ENCODE peak calls at places on chromosomes 11 and 22, in seven cellular contexts. One of them, this sample, is unnamed.

GRCh38 chr22:47043835-47044721 is 281.6 kb downstream of the TBC1D22A start:
- DNase-seq in neuronal stem cell: no peak
- DNase-seq in activated naive CD4-positive, alpha-beta T cell treated with anti-CD3 and anti-CD28 coated beads, Interleukin-2, amount 50 U/mL, for 16 hours: no peak
- DNase-seq in tibial nerve: no peak
- DNase-seq in Ammon's horn: no peak
- DNase-seq in amniotic stem cell: no peak
- DNase-seq in effector memory CD4-positive, alpha-beta T cell: no peak
- DNase-seq in this sample: no peak

GRCh38 chr11:129749141-129749540 is 66.5 kb upstream of the TMEM45B start:
- DNase-seq in activated naive CD4-positive, alpha-beta T cell treated with anti-CD3 and anti-CD28 coated beads, Interleukin-2, amount 50 U/mL, for 16 hours: no peak
- DNase-seq in tibial nerve: no peak
- DNase-seq in Ammon's horn: no peak
- DNase-seq in amniotic stem cell: no peak
- DNase-seq in effector memory CD4-positive, alpha-beta T cell: no peak
- DNase-seq in neuronal stem cell: no peak
- DNase-seq in this sample: no peak

GRCh38 chr11:12888525-12889158 is 120.5 kb upstream of the RASSF10 start:
- DNase-seq in Ammon's horn: peak
- DNase-seq in amniotic stem cell: peak
- DNase-seq in activated naive CD4-positive, alpha-beta T cell treated with anti-CD3 and anti-CD28 coated beads, Interleukin-2, amount 50 U/mL, for 16 hours: peak
- DNase-seq in tibial nerve: peak
- DNase-seq in effector memory CD4-positive, alpha-beta T cell: peak
- DNase-seq in neuronal stem cell: peak
- DNase-seq in this sample: peak

GRCh38 chr11:15605094-15605493 is 490.4 kb downstream of the INSC start:
- DNase-seq in effector memory CD4-positive, alpha-beta T cell: no peak
- DNase-seq in Ammon's horn: no peak
- DNase-seq in activated naive CD4-positive, alpha-beta T cell treated with anti-CD3 and anti-CD28 coated beads, Interleukin-2, amount 50 U/mL, for 16 hours: no peak
- DNase-seq in amniotic stem cell: no peak
- DNase-seq in neuronal stem cell: no peak
- DNase-seq in tibial nerve: no peak
- DNase-seq in this sample: no peak

GRCh38 chr11:107927559-107927958 is 689 bp upstream of the RAB39A start:
- DNase-seq in effector memory CD4-positive, alpha-beta T cell: no peak
- DNase-seq in amniotic stem cell: no peak
- DNase-seq in Ammon's horn: no peak
- DNase-seq in neuronal stem cell: no peak
- DNase-seq in activated naive CD4-positive, alpha-beta T cell treated with anti-CD3 and anti-CD28 coated beads, Interleukin-2, amount 50 U/mL, for 16 hours: no peak
- DNase-seq in tibial nerve: no peak
- DNase-seq in this sample: no peak

GRCh38 chr11:45543808-45544422 is 121.5 kb downstream of the CHST1 start:
- DNase-seq in activated naive CD4-positive, alpha-beta T cell treated with anti-CD3 and anti-CD28 coated beads, Interleukin-2, amount 50 U/mL, for 16 hours: no peak
- DNase-seq in neuronal stem cell: peak
- DNase-seq in amniotic stem cell: no peak
- DNase-seq in Ammon's horn: no peak
- DNase-seq in effector memory CD4-positive, alpha-beta T cell: no peak
- DNase-seq in tibial nerve: no peak
- DNase-seq in this sample: no peak

GRCh38 chr22:18028817-18029527 is 4.6 kb upstream of the MICAL3 start:
- DNase-seq in tibial nerve: no peak
- DNase-seq in Ammon's horn: no peak
- DNase-seq in effector memory CD4-positive, alpha-beta T cell: no peak
- DNase-seq in neuronal stem cell: no peak
- DNase-seq in activated naive CD4-positive, alpha-beta T cell treated with anti-CD3 and anti-CD28 coated beads, Interleukin-2, amount 50 U/mL, for 16 hours: no peak
- DNase-seq in amniotic stem cell: no peak
- DNase-seq in this sample: no peak

GRCh38 chr11:1890856-1891830 is 552 bp downstream of the PRR33 start:
- DNase-seq in neuronal stem cell: no peak
- DNase-seq in Ammon's horn: no peak
- DNase-seq in amniotic stem cell: no peak
- DNase-seq in tibial nerve: no peak
- DNase-seq in effector memory CD4-positive, alpha-beta T cell: no peak
- DNase-seq in activated naive CD4-positive, alpha-beta T cell treated with anti-CD3 and anti-CD28 coated beads, Interleukin-2, amount 50 U/mL, for 16 hours: peak
- DNase-seq in this sample: no peak

GRCh38 chr11:126007263-126007662 is 55.4 kb downstream of the CDON start:
- DNase-seq in Ammon's horn: no peak
- DNase-seq in activated naive CD4-positive, alpha-beta T cell treated with anti-CD3 and anti-CD28 coated beads, Interleukin-2, amount 50 U/mL, for 16 hours: no peak
- DNase-seq in tibial nerve: no peak
- DNase-seq in neuronal stem cell: no peak
- DNase-seq in amniotic stem cell: no peak
- DNase-seq in effector memory CD4-positive, alpha-beta T cell: no peak
- DNase-seq in this sample: no peak

This sample was measured in D721Med.